ENCODE peak calls at places on chromosomes 11 and 22, in nine cellular contexts. A is AG08395; F is mesendoderm; U is HS-27A; B is DMS153; R is effector CD4-positive, alpha-beta T cell; O is effector memory CD8-positive, alpha-beta T cell; H is iris pigment epithelial cell; W is HuH-7. V is an unnamed sample.

GRCh38 chr11:78218707-78219492 is 30.2 kb downstream of the USP35 start:
- DNase-seq in B (no peak), O (no peak), A (no peak), H (no peak), F (no peak), W (no peak), U (no peak), R (no peak), V (no peak)

GRCh38 chr11:72631806-72632731 is 42.2 kb downstream of the PDE2A start:
- DNase-seq in H (no peak), R (no peak), U (no peak), B (no peak), W (no peak), O (no peak), A (no peak), F (no peak), V (no peak)

GRCh38 chr11:14537134-14537599 is 17.0 kb upstream of the PSMA1 start:
- DNase-seq in R (peak; percentile 19), B (peak; percentile 24), H (peak; percentile 36), A (peak; percentile 48), U (no peak), W (peak; percentile 22), F (peak; percentile 46), O (peak; percentile 39), V (peak; percentile 65)

GRCh38 chr11:134048028-134048427 is 20.8 kb upstream of the JAM3 start:
- DNase-seq in W (no peak), H (no peak), O (no peak), B (no peak), F (no peak), R (no peak), A (no peak), U (no peak), V (no peak)

GRCh38 chr11:3840289-3840869 is 380 bp downstream of the RHOG start:
- DNase-seq in F (no peak), O (no peak), H (no peak), B (no peak), U (no peak), W (no peak), A (no peak), R (peak; percentile 23), V (no peak)

GRCh38 chr11:62401781-62402180 is 17.1 kb upstream of the SCGB1A1 start:
- DNase-seq in U (no peak), R (no peak), W (no peak), H (no peak), B (no peak), F (no peak), O (no peak), A (no peak), V (no peak)

GRCh38 chr22:21936151-21936778 is 16.4 kb downstream of the PPM1F start:
- DNase-seq in W (no peak), U (no peak), O (no peak), B (no peak), H (no peak), A (no peak), R (no peak), F (no peak), V (no peak)

GRCh38 chr11:72577271-72577681 is 96.9 kb downstream of the PDE2A start:
- DNase-seq in U (no peak), R (no peak), O (no peak), H (no peak), B (no peak), F (no peak), W (no peak), A (no peak), V (no peak)

GRCh38 chr22:37021710-37022482 is 2.4 kb downstream of the MPST start:
- DNase-seq in W (no peak), U (no peak), A (peak; percentile 49), F (no peak), B (no peak), R (peak; percentile 48), H (peak; percentile 46), O (peak; percentile 48), V (peak; percentile 55)

GRCh38 chr11:69385466-69385820 is 91.5 kb downstream of the MYEOV start:
- DNase-seq in U (no peak), R (no peak), W (no peak), B (no peak), F (no peak), A (no peak), H (no peak), O (no peak), V (no peak)

GRCh38 chr22:19706661-19707151 is 7.6 kb upstream of the SEPTIN5 start:
- DNase-seq in A (no peak), B (no peak), W (no peak), U (no peak), O (no peak), F (no peak), R (no peak), H (no peak), V (no peak)

GRCh38 chr11:30573951-30574350 is 12.2 kb downstream of the MPPED2 start:
- DNase-seq in H (peak; percentile 24), O (no peak), B (no peak), W (no peak), A (no peak), U (no peak), R (no peak), F (no peak), V (no peak)

GRCh38 chr11:120842195-120842594 is 181.7 kb upstream of the TBCEL start:
- DNase-seq in B (no peak), H (no peak), R (no peak), W (no peak), F (no peak), U (no peak), O (no peak), A (no peak), V (no peak)

GRCh38 chr11:112219476-112220232 is 6.6 kb upstream of the PTS start:
- DNase-seq in O (peak; percentile 51), A (peak; percentile 74), R (peak; percentile 38), W (peak; percentile 59), U (no peak), F (peak; percentile 77), H (peak; percentile 75), B (peak; percentile 38), V (peak; percentile 72)

GRCh38 chr11:116930177-116930576 is 92.8 kb upstream of the APOA1 start:
- DNase-seq in O (peak; percentile 33), H (peak; percentile 23), R (peak; percentile 12), U (no peak), A (peak; percentile 24), B (no peak), W (no peak), F (peak; percentile 33), V (no peak)

GRCh38 chr11:112216591-112217105 is 9.6 kb upstream of the PTS start:
- DNase-seq in R (no peak), B (no peak), U (no peak), H (peak; percentile 94), F (no peak), O (no peak), A (no peak), W (no peak), V (no peak)

GRCh38 chr11:8768625-8769333 is 86.2 kb downstream of the RPL27A start:
- DNase-seq in F (peak; percentile 80), O (no peak), W (no peak), B (no peak), R (no peak), U (peak; percentile 89), H (peak; percentile 64), A (peak; percentile 80), V (no peak)

GRCh38 chr22:36734171-36735058 is 30.9 kb upstream of the CACNG2 start:
- DNase-seq in R (no peak), B (no peak), A (peak; percentile 91), W (no peak), O (no peak), F (peak; percentile 14), H (peak; percentile 38), U (no peak), V (no peak)

GRCh38 chr11:59172345-59173079 is 580 bp downstream of the DTX4 start:
- DNase-seq in W (peak; percentile 37), F (peak; percentile 50), R (peak; percentile 21), A (no peak), O (no peak), B (no peak), H (no peak), U (no peak), V (no peak)

GRCh38 chr11:12160680-12161079 is 50.3 kb downstream of the MICAL2 start:
- DNase-seq in U (no peak), H (peak; percentile 58), O (no peak), W (no peak), F (no peak), B (no peak), A (no peak), R (no peak), V (no peak)

GRCh38 chr11:116605543-116605942 is 167.2 kb downstream of the BUD13 start:
- DNase-seq in B (no peak), A (no peak), W (peak; percentile 64), O (no peak), R (no peak), H (no peak), U (no peak), F (peak; percentile 92), V (no peak)

GRCh38 chr11:112166561-112166960 is 611 bp upstream of the TEX12 start:
- DNase-seq in B (no peak), A (peak; percentile 21), H (peak; percentile 94), R (no peak), W (peak; percentile 50), U (no peak), O (no peak), F (no peak), V (no peak)

GRCh38 chr22:37160037-37160436 is 10.3 kb upstream of the IL2RB start:
- DNase-seq in U (no peak), H (no peak), O (no peak), B (no peak), F (peak; percentile 40), R (no peak), W (no peak), A (no peak), V (no peak)

GRCh38 chr11:12224537-12224893 is 114.1 kb downstream of the MICAL2 start:
- DNase-seq in O (peak; percentile 90), F (no peak), U (peak; percentile 94), B (peak; percentile 40), R (peak; percentile 76), W (no peak), H (peak; percentile 81), A (no peak), V (no peak)

GRCh38 chr22:46501701-46502100 is 35.7 kb downstream of the CELSR1 start:
- DNase-seq in W (no peak), R (no peak), B (no peak), H (peak; percentile 68), U (no peak), F (no peak), O (no peak), A (peak; percentile 77), V (no peak)

GRCh38 chr11:93945596-93945995 is 75.6 kb upstream of the HEPHL1 start:
- DNase-seq in F (no peak), H (no peak), A (no peak), B (no peak), U (no peak), W (no peak), O (no peak), R (no peak), V (no peak)

GRCh38 chr11:9065614-9066431 is 25.6 kb downstream of the SCUBE2 start:
- DNase-seq in F (no peak), H (peak; percentile 54), W (no peak), R (no peak), A (no peak), U (no peak), B (no peak), O (no peak), V (peak; percentile 29)

GRCh38 chr11:104435498-104435897 is 271.6 kb upstream of the PDGFD start:
- DNase-seq in B (no peak), F (no peak), U (no peak), A (no peak), O (no peak), R (no peak), H (no peak), W (no peak), V (no peak)

GRCh38 chr11:115985896-115986295 is 481.7 kb upstream of the CADM1 start:
- DNase-seq in A (no peak), F (no peak), O (no peak), R (no peak), U (no peak), B (no peak), W (no peak), H (no peak), V (no peak)

GRCh38 chr22:44344407-44344806 is 31.7 kb upstream of the SHISAL1 start:
- DNase-seq in W (no peak), O (no peak), A (no peak), R (no peak), F (no peak), B (peak; percentile 62), H (no peak), U (no peak), V (no peak)

GRCh38 chr11:19805827-19806226 is 93.2 kb downstream of the NAV2 start:
- DNase-seq in A (no peak), W (no peak), H (peak; percentile 12), O (no peak), U (no peak), F (no peak), B (no peak), R (no peak), V (no peak)

V was measured in A549.